ENCODE peak calls at places on chromosomes 2 and 18, in six cellular contexts. W, J, G, Z, C and U are unnamed samples.

GRCh38 chr2:127588241-127588640 is 52.8 kb downstream of the MYO7B start:
- DNase-seq in G (no peak), Z (peak; percentile 43), C (peak; percentile 32), W (no peak), J (no peak), U (no peak)

GRCh38 chr2:24122356-24123211 is 550 bp downstream of the PFN4 start:
- DNase-seq in G (no peak), C (no peak), J (no peak), W (no peak), Z (no peak), U (no peak)

GRCh38 chr18:58669731-58670379 is 1.4 kb upstream of the MALT1 start:
- DNase-seq in G (no peak), C (no peak), J (no peak), Z (no peak), W (no peak), U (no peak)

GRCh38 chr2:57981369-57981768 is 65.2 kb upstream of the VRK2 start:
- DNase-seq in W (no peak), J (no peak), C (no peak), Z (no peak), G (no peak), U (no peak)

GRCh38 chr2:209534228-209534627 is 110.4 kb downstream of the MAP2 start:
- DNase-seq in W (no peak), C (no peak), G (no peak), J (no peak), Z (no peak), U (no peak)

GRCh38 chr2:126655500-126656310 is at the start of gene GYPC:
- DNase-seq in W (peak; percentile 55), G (peak; percentile 41), C (peak; percentile 67), J (peak; percentile 82), Z (peak; percentile 93), U (peak; percentile 78)

GRCh38 chr2:232013701-232014353 is 52.3 kb downstream of the DIS3L2 start:
- DNase-seq in W (no peak), G (no peak), Z (no peak), J (peak; percentile 20), C (no peak), U (no peak)

GRCh38 chr2:17857016-17857415 is 21.5 kb upstream of the KCNS3 start:
- DNase-seq in Z (no peak), G (no peak), C (no peak), J (no peak), W (no peak), U (no peak)

GRCh38 chr2:134164306-134164705 is 89.6 kb upstream of the MGAT5 start:
- DNase-seq in C (no peak), Z (no peak), G (no peak), W (no peak), J (no peak), U (no peak)

GRCh38 chr2:160375802-160376469 is 117.7 kb downstream of the RBMS1 start:
- DNase-seq in W (no peak), C (no peak), J (no peak), G (no peak), Z (no peak), U (no peak)

GRCh38 chr2:168025487-168026203 is 221.8 kb downstream of the STK39 start:
- DNase-seq in Z (no peak), G (no peak), W (no peak), C (no peak), J (no peak), U (no peak)

GRCh38 chr2:10128420-10128819 is 5.9 kb downstream of the RRM2 start:
- DNase-seq in J (no peak), Z (no peak), W (no peak), C (no peak), G (no peak), U (no peak)

GRCh38 chr2:13542642-13543041 is 825.9 kb downstream of the TRIB2 start:
- DNase-seq in Z (no peak), C (no peak), J (no peak), G (no peak), W (no peak), U (no peak)

GRCh38 chr2:223601932-223602676 is at the start of gene SCG2:
- DNase-seq in J (peak; percentile 55), W (peak; percentile 41), Z (peak; percentile 80), C (peak; percentile 62), G (peak; percentile 68), U (peak; percentile 28)

GRCh38 chr2:224927671-224928173 is 114.5 kb downstream of the DOCK10 start:
- DNase-seq in J (no peak), C (no peak), Z (no peak), W (peak; percentile 49), G (peak; percentile 10), U (no peak)

GRCh38 chr2:26605195-26605968 is 35.8 kb downstream of the CIB4 start:
- DNase-seq in Z (peak; percentile 53), C (no peak), G (peak; percentile 51), J (no peak), W (no peak), U (no peak)

GRCh38 chr2:109205447-109205846 is 76.4 kb downstream of the SH3RF3 start:
- DNase-seq in C (peak; percentile 24), Z (peak; percentile 50), W (no peak), J (no peak), G (no peak), U (no peak)

GRCh38 chr2:127771756-127772155 is 39.2 kb downstream of the WDR33 start:
- DNase-seq in Z (no peak), W (no peak), G (no peak), J (no peak), C (no peak), U (no peak)

GRCh38 chr2:228559774-228560415 is 378.4 kb upstream of the SPHKAP start:
- DNase-seq in Z (no peak), C (no peak), J (no peak), G (no peak), W (no peak), U (no peak)

GRCh38 chr18:3923750-3924149 is 473.8 kb downstream of the TGIF1 start:
- DNase-seq in W (no peak), C (no peak), J (no peak), G (no peak), Z (no peak), U (no peak)

GRCh38 chr18:42641996-42642395 is 473.5 kb downstream of the RIT2 start:
- DNase-seq in J (no peak), Z (no peak), W (no peak), G (no peak), C (no peak), U (no peak)

GRCh38 chr2:6876299-6876698 is 1.3 kb upstream of the RSAD2 start:
- DNase-seq in W (no peak), J (no peak), C (no peak), Z (no peak), G (no peak), U (no peak)

DNA sequence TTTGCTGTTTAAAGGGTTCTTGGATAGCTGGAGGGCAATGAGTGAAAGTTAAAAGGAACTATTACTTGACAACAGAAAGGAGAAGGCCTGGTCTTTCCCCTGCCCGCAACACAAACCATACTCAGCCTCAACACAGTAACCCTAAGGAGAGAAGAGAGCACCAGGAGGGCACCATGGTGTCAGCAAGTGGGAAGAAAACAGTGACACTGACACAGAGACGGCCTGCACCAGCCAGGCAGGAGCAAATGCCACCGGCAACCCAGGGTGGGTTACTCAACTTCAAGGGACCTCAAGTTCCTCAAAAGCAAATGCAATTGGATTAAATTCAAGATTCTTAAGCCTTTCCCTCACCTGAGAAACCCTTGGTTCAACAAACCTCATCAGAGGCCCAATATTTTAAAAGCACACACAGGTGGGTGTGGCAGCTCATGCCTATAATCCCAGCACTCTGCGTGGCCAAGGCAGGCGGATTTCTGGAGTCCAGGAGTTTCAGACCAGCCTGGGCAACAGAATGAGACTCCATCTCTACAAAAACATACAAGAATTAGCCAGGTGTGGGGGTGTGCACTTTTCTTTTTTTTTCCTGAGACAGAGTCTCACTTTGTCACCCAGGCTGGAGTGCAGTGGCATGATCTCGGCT is 52.3 kb downstream of the TFCP2L1 start:
- DNase-seq in Z (no peak), G (peak; percentile 25), C (no peak), J (no peak), W (no peak), U (no peak)
- TF ChIP-seq CTCF in Z (no peak), G (no peak), C (no peak), J (no peak), W (no peak), U (no peak)

DNA sequence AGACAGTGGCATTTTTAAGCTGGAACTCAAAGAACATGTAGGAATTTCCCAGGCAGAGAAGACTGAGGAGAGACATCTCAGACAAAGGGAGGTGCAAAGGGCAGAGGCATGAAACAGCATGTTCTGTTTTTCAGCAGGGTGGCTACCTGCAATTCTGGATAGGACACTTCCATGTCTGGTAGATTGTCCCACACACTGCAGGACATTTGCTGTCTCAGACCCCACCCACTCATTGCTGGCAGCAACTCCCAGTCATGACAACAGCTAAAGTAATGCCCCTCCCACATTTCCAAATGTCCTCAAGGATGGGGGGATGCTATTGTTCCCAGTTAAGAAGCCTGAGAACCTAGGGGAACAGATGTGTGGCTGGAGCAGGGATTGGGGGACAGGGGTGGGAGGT is 40.8 kb downstream of the ANKRD44 start:
- DNase-seq in G (no peak), J (no peak), Z (no peak), W (no peak), C (no peak), U (no peak)
- TF ChIP-seq POLR2A in G (no peak), J (no peak), Z (no peak), W (no peak), C (no peak), U (no peak)

DNA sequence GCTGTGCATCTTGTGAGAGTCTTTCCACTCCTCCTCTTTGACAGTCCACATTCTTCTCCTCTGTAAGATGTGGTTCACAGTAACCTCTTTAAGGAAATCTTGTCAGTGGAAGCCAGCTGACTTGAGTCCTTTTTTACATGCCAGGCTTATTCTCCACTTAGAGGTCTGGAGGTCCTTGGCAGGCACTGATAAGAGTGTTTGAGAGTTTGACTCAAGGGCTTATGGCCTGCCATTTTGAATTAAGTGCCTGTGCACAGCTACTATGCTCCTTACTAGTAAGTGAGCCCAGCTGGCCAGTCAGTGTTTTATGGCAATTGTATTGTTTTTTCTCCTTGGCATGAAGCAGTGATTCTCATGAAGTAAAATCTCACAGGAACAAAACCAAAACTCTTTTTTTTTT is 108.8 kb upstream of the IL1R2 start:
- DNase-seq in Z (no peak), C (no peak), J (no peak), W (no peak), G (no peak), U (no peak)
- H3K4me3 ChIP-seq in Z (no peak overlapping the region), C (no peak overlapping the region), J (no peak overlapping the region), W (no peak overlapping the region), G (no peak overlapping the region), U (no peak overlapping the region)

GRCh38 chr2:241218131-241219029 is 29.9 kb downstream of the ANO7 start:
- DNase-seq in W (peak; percentile 51), C (no peak), J (peak; percentile 57), Z (no peak), G (peak; percentile 53), U (no peak)
- TF ChIP-seq CTCF in W (no peak), C (no peak), J (peak; percentile 41), Z (no peak), G (peak; percentile 32), U (no peak)